ENCODE peak calls at places on chromosome 21, in nine cellular contexts. U is left colon, J is GM20000, M is tibial artery, I is amygdala, G is Right ventricle myocardium inferior, N is DMS 273 treated with DMSO at 0.1 percent for 48 hours, A is T-helper 2 cell, P is astrocyte of the spinal cord. S is an unnamed sample.
A peak's percentile ranks its signal among the peaks of the same experiment; 100 is the strongest.

GRCh38 chr21:32147041-32147440 is 131.8 kb downstream of the MIS18A start:
- DNase-seq in J (no peak), P (no peak), N (no peak), G (no peak), I (no peak), M (no peak), A (no peak), U (no peak), S (no peak)

GRCh38 chr21:37032877-37033471 is 26.5 kb downstream of the RIPPLY3 start:
- DNase-seq in A (no peak), G (no peak), P (peak; percentile 61), N (no peak), U (no peak), M (no peak), I (no peak), J (no peak), S (no peak)

GRCh38 chr21:45330851-45331261 is 43.2 kb upstream of the POFUT2 start:
- DNase-seq in G (peak; percentile 40), I (no peak), M (no peak), U (no peak), J (no peak), P (no peak), A (no peak), N (no peak), S (peak; percentile 10)

GRCh38 chr21:32524010-32524719 is 61.2 kb downstream of the TCP10L start:
- DNase-seq in M (peak; percentile 41), J (no peak), N (no peak), G (no peak), I (no peak), A (no peak), U (no peak), P (peak; percentile 82), S (no peak)

GRCh38 chr21:37699024-37699770 is 217.1 kb downstream of the KCNJ6 start:
- DNase-seq in G (no peak), N (no peak), A (no peak), U (no peak), J (no peak), I (no peak), M (no peak), P (no peak), S (no peak)

GRCh38 chr21:33892853-33893252 is 22.8 kb downstream of the ATP5PO start:
- DNase-seq in N (no peak), J (no peak), A (no peak), G (no peak), P (no peak), M (no peak), U (no peak), I (no peak), S (no peak)

GRCh38 chr21:43866233-43866632 is 1.2 kb downstream of the AGPAT3 start:
- DNase-seq in P (peak; percentile 72), U (peak; percentile 65), A (no peak), M (no peak), G (no peak), I (peak; percentile 30), N (peak; percentile 13), J (peak; percentile 82), S (peak; percentile 54)

GRCh38 chr21:23664193-23664694 is 1943.0 kb downstream of the MRPL39 start:
- DNase-seq in U (no peak), I (no peak), G (no peak), J (no peak), M (no peak), A (no peak), P (no peak), N (no peak), S (no peak)

GRCh38 chr21:46161800-46162592 is 6.6 kb upstream of the FTCD start:
- DNase-seq in U (no peak), A (no peak), J (no peak), N (no peak), I (no peak), P (no peak), G (peak; percentile 58), M (peak; percentile 5), S (no peak)

GRCh38 chr21:26850116-26850643 is 5.0 kb upstream of the ADAMTS1 start:
- DNase-seq in I (no peak), P (peak; percentile 81), N (peak; percentile 14), G (no peak), M (no peak), J (no peak), U (no peak), A (no peak), S (peak; percentile 22)

GRCh38 chr21:36199021-36199420 is 42.4 kb downstream of the DOP1B start:
- DNase-seq in U (no peak), N (no peak), I (no peak), P (no peak), M (no peak), G (no peak), A (no peak), J (no peak), S (no peak)

GRCh38 chr21:34983680-34984086 is 65.4 kb downstream of the RUNX1 start:
- DNase-seq in J (peak; percentile 12), N (no peak), I (no peak), G (no peak), A (no peak), U (no peak), P (peak; percentile 60), M (no peak), S (no peak)

GRCh38 chr21:45378258-45378966 is 26.6 kb upstream of the COL18A1 start:
- DNase-seq in G (peak; percentile 33), I (no peak), P (peak; percentile 67), A (no peak), J (no peak), N (no peak), U (no peak), M (peak; percentile 18), S (no peak)

GRCh38 chr21:44838038-44838895 is 20.4 kb upstream of the SUMO3 start:
- DNase-seq in I (no peak), M (no peak), P (no peak), G (peak; percentile 31), J (no peak), N (no peak), U (peak; percentile 44), A (no peak), S (no peak)

GRCh38 chr21:37118187-37118826 is 45.3 kb downstream of the TTC3 start:
- DNase-seq in J (no peak), M (no peak), P (no peak), G (no peak), A (no peak), U (no peak), I (no peak), N (no peak), S (no peak)

GRCh38 chr21:38948981-38949380 is 143.3 kb downstream of the ETS2 start:
- DNase-seq in P (no peak), G (no peak), U (no peak), J (no peak), A (no peak), M (no peak), I (no peak), N (no peak), S (no peak)

GRCh38 chr21:17003221-17003620 is 509.6 kb upstream of the CXADR start:
- DNase-seq in P (peak; percentile 63), A (no peak), I (no peak), N (no peak), M (no peak), U (no peak), G (no peak), J (no peak), S (no peak)

S was measured in body of pancreas.